ENCODE peak calls at places on chromosome 10, in eight cellular contexts. One of them, this sample, is unnamed.

GRCh38 chr10:132539894-132540293 is 2.3 kb downstream of the INPP5A start:
- DNase-seq in Panc1: no peak
- DNase-seq in HCT116: no peak
- DNase-seq in SK-N-SH: no peak
- DNase-seq in vagina: no peak
- DNase-seq in transverse colon: no peak
- DNase-seq in endothelial cell of umbilical vein: peak; percentile 54
- DNase-seq in K562: no peak
- DNase-seq in this sample: no peak

GRCh38 chr10:127827354-127828140 is 65.2 kb downstream of the CLRN3 start:
- DNase-seq in Panc1: no peak
- DNase-seq in HCT116: no peak
- DNase-seq in SK-N-SH: no peak
- DNase-seq in vagina: no peak
- DNase-seq in transverse colon: no peak
- DNase-seq in endothelial cell of umbilical vein: no peak
- DNase-seq in K562: no peak
- DNase-seq in this sample: no peak

GRCh38 chr10:70118196-70118595 is 14.4 kb downstream of the AIFM2 start:
- DNase-seq in Panc1: no peak
- DNase-seq in HCT116: no peak
- DNase-seq in SK-N-SH: no peak
- DNase-seq in vagina: no peak
- DNase-seq in transverse colon: no peak
- DNase-seq in endothelial cell of umbilical vein: no peak
- DNase-seq in K562: no peak
- DNase-seq in this sample: peak; percentile 6

GRCh38 chr10:116044722-116045374 is 228.2 kb downstream of the GFRA1 start:
- DNase-seq in Panc1: no peak
- DNase-seq in HCT116: no peak
- DNase-seq in SK-N-SH: no peak
- DNase-seq in vagina: no peak
- DNase-seq in transverse colon: no peak
- DNase-seq in endothelial cell of umbilical vein: no peak
- DNase-seq in K562: no peak
- DNase-seq in this sample: no peak

GRCh38 chr10:127834791-127835190 is 58.0 kb downstream of the CLRN3 start:
- DNase-seq in Panc1: no peak
- DNase-seq in HCT116: no peak
- DNase-seq in SK-N-SH: no peak
- DNase-seq in vagina: no peak
- DNase-seq in transverse colon: no peak
- DNase-seq in endothelial cell of umbilical vein: no peak
- DNase-seq in K562: no peak
- DNase-seq in this sample: no peak

GRCh38 chr10:11176746-11177145 is 159.1 kb downstream of the CELF2 start:
- DNase-seq in Panc1: no peak
- DNase-seq in HCT116: no peak
- DNase-seq in SK-N-SH: no peak
- DNase-seq in vagina: no peak
- DNase-seq in transverse colon: peak; percentile 29
- DNase-seq in endothelial cell of umbilical vein: no peak
- DNase-seq in K562: no peak
- DNase-seq in this sample: no peak

GRCh38 chr10:116771101-116771705 is 28.8 kb upstream of the HSPA12A start:
- DNase-seq in Panc1: no peak
- DNase-seq in HCT116: no peak
- DNase-seq in SK-N-SH: no peak
- DNase-seq in vagina: no peak
- DNase-seq in transverse colon: peak; percentile 32
- DNase-seq in endothelial cell of umbilical vein: no peak
- DNase-seq in K562: no peak
- DNase-seq in this sample: no peak

GRCh38 chr10:8294779-8295178 is 240.3 kb downstream of the GATA3 start:
- DNase-seq in Panc1: no peak
- DNase-seq in HCT116: no peak
- DNase-seq in SK-N-SH: no peak
- DNase-seq in vagina: no peak
- DNase-seq in transverse colon: no peak
- DNase-seq in endothelial cell of umbilical vein: no peak
- DNase-seq in K562: no peak
- DNase-seq in this sample: no peak

GRCh38 chr10:122141821-122142651 is 129.1 kb upstream of the BTBD16 start:
- DNase-seq in Panc1: no peak
- DNase-seq in HCT116: no peak
- DNase-seq in SK-N-SH: no peak
- DNase-seq in vagina: no peak
- DNase-seq in transverse colon: no peak
- DNase-seq in endothelial cell of umbilical vein: peak; percentile 22
- DNase-seq in K562: no peak
- DNase-seq in this sample: peak; percentile 71

GRCh38 chr10:122140477-122140902 is 130.6 kb upstream of the BTBD16 start:
- DNase-seq in Panc1: no peak
- DNase-seq in HCT116: no peak
- DNase-seq in SK-N-SH: peak; percentile 50
- DNase-seq in vagina: no peak
- DNase-seq in transverse colon: no peak
- DNase-seq in endothelial cell of umbilical vein: peak; percentile 89
- DNase-seq in K562: no peak
- DNase-seq in this sample: no peak

GRCh38 chr10:122139627-122140151 is 131.4 kb upstream of the BTBD16 start:
- DNase-seq in Panc1: no peak
- DNase-seq in HCT116: no peak
- DNase-seq in SK-N-SH: peak; percentile 84
- DNase-seq in vagina: no peak
- DNase-seq in transverse colon: no peak
- DNase-seq in endothelial cell of umbilical vein: no peak
- DNase-seq in K562: no peak
- DNase-seq in this sample: no peak

GRCh38 chr10:122142652-122143237 is 128.4 kb upstream of the BTBD16 start:
- DNase-seq in Panc1: no peak
- DNase-seq in HCT116: no peak
- DNase-seq in SK-N-SH: peak; percentile 73
- DNase-seq in vagina: no peak
- DNase-seq in transverse colon: no peak
- DNase-seq in endothelial cell of umbilical vein: peak; percentile 43
- DNase-seq in K562: peak; percentile 73
- DNase-seq in this sample: peak; percentile 82

GRCh38 chr10:122140941-122141623 is 130.0 kb upstream of the BTBD16 start:
- DNase-seq in Panc1: peak; percentile 89
- DNase-seq in HCT116: peak; percentile 73
- DNase-seq in SK-N-SH: no peak
- DNase-seq in vagina: no peak
- DNase-seq in transverse colon: peak; percentile 75
- DNase-seq in endothelial cell of umbilical vein: peak; percentile 97
- DNase-seq in K562: no peak
- DNase-seq in this sample: no peak
- H3K27ac ChIP-seq in Panc1: peak overlapping the region; percentile 93
- H3K27ac ChIP-seq in HCT116: peak overlapping the region; percentile 71
- H3K27ac ChIP-seq in SK-N-SH: peak overlapping the region; percentile 100
- H3K27ac ChIP-seq in vagina: peak overlapping the region; percentile 84
- H3K27ac ChIP-seq in transverse colon: peak overlapping the region; percentile 73
- H3K27ac ChIP-seq in endothelial cell of umbilical vein: peak overlapping the region; percentile 99
- H3K27ac ChIP-seq in K562: no peak overlapping the region
- H3K27ac ChIP-seq in this sample: no peak overlapping the region

DNA sequence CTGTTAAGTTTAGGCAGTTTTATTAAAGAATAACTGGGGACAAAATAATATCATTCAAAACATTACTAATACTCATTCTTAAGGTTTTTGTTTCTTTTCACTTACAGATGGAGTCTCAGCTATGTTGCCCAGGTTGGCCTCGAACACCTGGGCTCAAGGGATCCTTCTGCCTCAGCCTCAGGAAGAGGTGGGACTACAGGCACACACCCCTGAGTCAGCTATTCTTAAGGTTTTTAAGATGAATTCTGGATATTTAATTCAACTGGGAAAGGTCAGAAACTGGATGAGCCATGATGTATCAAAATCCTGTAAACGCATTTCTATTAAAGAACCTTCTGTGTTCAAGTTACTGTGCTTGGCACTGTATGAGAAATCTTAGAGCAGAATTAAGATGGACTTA is 3.5 kb downstream of the OAT start:
- DNase-seq in Panc1: no peak
- DNase-seq in HCT116: no peak
- DNase-seq in SK-N-SH: no peak
- DNase-seq in vagina: no peak
- DNase-seq in transverse colon: no peak
- DNase-seq in endothelial cell of umbilical vein: no peak
- DNase-seq in K562: no peak
- DNase-seq in this sample: no peak
- H3K4me3 ChIP-seq in Panc1: no peak overlapping the region
- H3K4me3 ChIP-seq in HCT116: no peak overlapping the region
- H3K4me3 ChIP-seq in SK-N-SH: no peak overlapping the region
- H3K4me3 ChIP-seq in vagina: no peak overlapping the region
- H3K4me3 ChIP-seq in transverse colon: no peak overlapping the region
- H3K4me3 ChIP-seq in endothelial cell of umbilical vein: no peak overlapping the region
- H3K4me3 ChIP-seq in K562: no peak overlapping the region
- H3K4me3 ChIP-seq in this sample: no peak overlapping the region

GRCh38 chr10:98511861-98512260 is 65.1 kb upstream of the HPS1 start:
- DNase-seq in Panc1: no peak
- DNase-seq in HCT116: no peak
- DNase-seq in SK-N-SH: no peak
- DNase-seq in vagina: no peak
- DNase-seq in transverse colon: no peak
- DNase-seq in endothelial cell of umbilical vein: no peak
- DNase-seq in K562: no peak
- DNase-seq in this sample: no peak

GRCh38 chr10:98513704-98514103 is 67.0 kb upstream of the HPS1 start:
- DNase-seq in Panc1: no peak
- DNase-seq in HCT116: no peak
- DNase-seq in SK-N-SH: no peak
- DNase-seq in vagina: no peak
- DNase-seq in transverse colon: no peak
- DNase-seq in endothelial cell of umbilical vein: no peak
- DNase-seq in K562: no peak
- DNase-seq in this sample: no peak

GRCh38 chr10:98516352-98516751 is 69.6 kb upstream of the HPS1 start:
- DNase-seq in Panc1: no peak
- DNase-seq in HCT116: no peak
- DNase-seq in SK-N-SH: no peak
- DNase-seq in vagina: no peak
- DNase-seq in transverse colon: no peak
- DNase-seq in endothelial cell of umbilical vein: no peak
- DNase-seq in K562: no peak
- DNase-seq in this sample: no peak

GRCh38 chr10:98519936-98520335 is 73.2 kb upstream of the HPS1 start:
- DNase-seq in Panc1: no peak
- DNase-seq in HCT116: no peak
- DNase-seq in SK-N-SH: no peak
- DNase-seq in vagina: no peak
- DNase-seq in transverse colon: no peak
- DNase-seq in endothelial cell of umbilical vein: no peak
- DNase-seq in K562: no peak
- DNase-seq in this sample: no peak

DNA sequence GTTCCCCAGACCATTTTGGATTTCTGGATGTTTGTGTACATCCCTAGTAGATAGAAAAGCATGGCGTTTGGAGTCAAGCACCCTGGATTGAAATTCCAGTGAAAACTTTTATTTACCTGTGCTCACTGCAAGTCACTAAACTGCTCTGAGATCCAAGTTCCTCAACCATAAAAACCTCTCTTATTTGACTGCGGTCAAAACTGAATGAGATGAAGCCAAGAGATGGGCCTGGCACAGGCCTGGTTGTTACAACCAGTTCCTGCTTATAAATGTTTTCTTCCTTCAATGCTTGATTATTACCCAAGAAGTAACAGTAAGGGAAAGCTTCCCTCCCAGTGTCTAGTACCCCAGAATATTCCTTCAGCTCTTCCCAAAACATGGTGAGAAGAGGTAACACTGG is 70.9 kb upstream of the HPS1 start:
- DNase-seq in Panc1: no peak
- DNase-seq in HCT116: no peak
- DNase-seq in SK-N-SH: no peak
- DNase-seq in vagina: no peak
- DNase-seq in transverse colon: no peak
- DNase-seq in endothelial cell of umbilical vein: no peak
- DNase-seq in K562: no peak
- DNase-seq in this sample: no peak
- TF ChIP-seq POLR2AphosphoS5 in Panc1: no peak
- TF ChIP-seq POLR2AphosphoS5 in HCT116: no peak
- TF ChIP-seq POLR2AphosphoS5 in SK-N-SH: no peak
- TF ChIP-seq POLR2AphosphoS5 in vagina: no peak
- TF ChIP-seq POLR2AphosphoS5 in transverse colon: no peak
- TF ChIP-seq POLR2AphosphoS5 in endothelial cell of umbilical vein: no peak
- TF ChIP-seq POLR2AphosphoS5 in K562: no peak
- TF ChIP-seq POLR2AphosphoS5 in this sample: no peak

GRCh38 chr10:79299397-79300370 is 47.6 kb upstream of the PPIF start:
- DNase-seq in Panc1: no peak
- DNase-seq in HCT116: no peak
- DNase-seq in SK-N-SH: no peak
- DNase-seq in vagina: no peak
- DNase-seq in transverse colon: no peak
- DNase-seq in endothelial cell of umbilical vein: no peak
- DNase-seq in K562: no peak
- DNase-seq in this sample: no peak

GRCh38 chr10:79304479-79305087 is 42.7 kb upstream of the PPIF start:
- DNase-seq in Panc1: no peak
- DNase-seq in HCT116: no peak
- DNase-seq in SK-N-SH: peak; percentile 35
- DNase-seq in vagina: no peak
- DNase-seq in transverse colon: no peak
- DNase-seq in endothelial cell of umbilical vein: no peak
- DNase-seq in K562: no peak
- DNase-seq in this sample: no peak

GRCh38 chr10:79303631-79304478 is 43.4 kb upstream of the PPIF start:
- DNase-seq in Panc1: no peak
- DNase-seq in HCT116: no peak
- DNase-seq in SK-N-SH: peak; percentile 89
- DNase-seq in vagina: no peak
- DNase-seq in transverse colon: no peak
- DNase-seq in endothelial cell of umbilical vein: no peak
- DNase-seq in K562: no peak
- DNase-seq in this sample: no peak

GRCh38 chr10:79300711-79301110 is 46.6 kb upstream of the PPIF start:
- DNase-seq in Panc1: no peak
- DNase-seq in HCT116: no peak
- DNase-seq in SK-N-SH: no peak
- DNase-seq in vagina: no peak
- DNase-seq in transverse colon: no peak
- DNase-seq in endothelial cell of umbilical vein: no peak
- DNase-seq in K562: no peak
- DNase-seq in this sample: no peak

DNA sequence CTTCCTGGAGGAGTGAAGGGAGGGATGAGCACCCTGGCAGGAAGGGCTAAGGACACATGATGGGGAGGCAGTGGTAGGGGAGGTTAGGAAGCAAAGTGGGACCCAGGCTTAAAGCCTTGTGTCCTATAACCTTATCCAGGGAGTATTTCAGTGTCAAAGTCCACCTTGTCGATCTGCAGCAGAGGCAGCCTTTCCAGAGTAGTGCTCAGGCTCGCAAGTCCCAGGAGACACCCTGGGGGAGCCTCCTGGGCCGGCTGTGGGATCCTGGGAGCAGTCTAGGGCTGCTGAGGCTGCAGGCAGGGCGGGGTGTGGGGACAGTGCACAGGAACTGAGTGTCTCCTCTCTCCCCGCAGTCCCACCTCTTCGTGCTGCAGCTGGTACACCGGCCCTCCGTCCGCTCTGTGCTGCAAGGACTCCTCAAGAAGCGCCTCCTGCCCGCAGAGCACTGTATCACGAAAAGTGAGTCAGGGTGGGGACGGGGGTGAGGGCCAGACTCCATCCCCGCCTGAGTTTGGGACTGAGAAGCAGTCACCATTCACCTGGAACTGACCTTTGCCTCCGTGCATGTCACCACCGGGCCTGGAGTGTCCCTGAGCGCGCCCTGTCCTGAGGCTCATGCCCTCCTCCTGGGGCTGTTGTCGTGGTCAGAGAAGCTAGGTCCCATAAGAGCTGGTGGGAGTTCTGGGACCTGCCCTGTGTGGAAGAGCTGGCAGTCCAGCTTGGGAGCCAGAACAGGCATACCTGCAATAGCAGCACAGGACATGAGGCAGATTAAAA is 45.3 kb upstream of the PPIF start:
- DNase-seq in Panc1: no peak
- DNase-seq in HCT116: no peak
- DNase-seq in SK-N-SH: no peak
- DNase-seq in vagina: no peak
- DNase-seq in transverse colon: no peak
- DNase-seq in endothelial cell of umbilical vein: no peak
- DNase-seq in K562: no peak
- DNase-seq in this sample: no peak
- H3K27ac ChIP-seq in Panc1: no peak overlapping the region
- H3K27ac ChIP-seq in HCT116: no peak overlapping the region
- H3K27ac ChIP-seq in SK-N-SH: peak overlapping the region; percentile 36
- H3K27ac ChIP-seq in vagina: no peak overlapping the region
- H3K27ac ChIP-seq in transverse colon: no peak overlapping the region
- H3K27ac ChIP-seq in endothelial cell of umbilical vein: no peak overlapping the region
- H3K27ac ChIP-seq in K562: no peak overlapping the region
- H3K27ac ChIP-seq in this sample: peak overlapping the region; percentile 27

This sample was measured in spleen.